ENCODE peak calls at places on chromosomes 7 and 10, in eight cellular contexts. One of them, this sample, is unnamed.

GRCh38 chr10:58919927-58920654 is 256.4 kb upstream of the PHYHIPL start:
- DNase-seq in tibial nerve: no peak
- DNase-seq in A549: peak; percentile 68
- DNase-seq in neural progenitor cell: peak; percentile 24
- DNase-seq in hepatocyte: no peak
- DNase-seq in heart right ventricle: no peak
- DNase-seq in sigmoid colon: no peak
- DNase-seq in cardiac muscle cell: no peak
- DNase-seq in this sample: peak; percentile 72

GRCh38 chr7:149814494-149814893 is 23.7 kb upstream of the ZNF862 start:
- DNase-seq in tibial nerve: no peak
- DNase-seq in A549: no peak
- DNase-seq in neural progenitor cell: no peak
- DNase-seq in hepatocyte: no peak
- DNase-seq in heart right ventricle: no peak
- DNase-seq in sigmoid colon: no peak
- DNase-seq in cardiac muscle cell: no peak
- DNase-seq in this sample: no peak

GRCh38 chr10:117927334-117927733 is 119.4 kb downstream of the RAB11FIP2 start:
- DNase-seq in tibial nerve: no peak
- DNase-seq in A549: no peak
- DNase-seq in neural progenitor cell: no peak
- DNase-seq in hepatocyte: no peak
- DNase-seq in heart right ventricle: no peak
- DNase-seq in sigmoid colon: no peak
- DNase-seq in cardiac muscle cell: no peak
- DNase-seq in this sample: no peak

GRCh38 chr7:151647874-151648273 is 128.2 kb upstream of the RHEB start:
- DNase-seq in tibial nerve: no peak
- DNase-seq in A549: no peak
- DNase-seq in neural progenitor cell: no peak
- DNase-seq in hepatocyte: no peak
- DNase-seq in heart right ventricle: no peak
- DNase-seq in sigmoid colon: no peak
- DNase-seq in cardiac muscle cell: no peak
- DNase-seq in this sample: no peak

GRCh38 chr7:35605760-35606159 is 89.2 kb downstream of the HERPUD2 start:
- DNase-seq in tibial nerve: no peak
- DNase-seq in A549: no peak
- DNase-seq in neural progenitor cell: no peak
- DNase-seq in hepatocyte: no peak
- DNase-seq in heart right ventricle: no peak
- DNase-seq in sigmoid colon: no peak
- DNase-seq in cardiac muscle cell: no peak
- DNase-seq in this sample: no peak

GRCh38 chr7:230274-230673 is 37.9 kb downstream of the FAM20C start:
- DNase-seq in tibial nerve: no peak
- DNase-seq in A549: no peak
- DNase-seq in neural progenitor cell: no peak
- DNase-seq in hepatocyte: no peak
- DNase-seq in heart right ventricle: no peak
- DNase-seq in sigmoid colon: no peak
- DNase-seq in cardiac muscle cell: no peak
- DNase-seq in this sample: no peak

GRCh38 chr10:69328346-69328687 is 50.0 kb downstream of the HK1 start:
- DNase-seq in tibial nerve: no peak
- DNase-seq in A549: no peak
- DNase-seq in neural progenitor cell: no peak
- DNase-seq in hepatocyte: no peak
- DNase-seq in heart right ventricle: no peak
- DNase-seq in sigmoid colon: no peak
- DNase-seq in cardiac muscle cell: no peak
- DNase-seq in this sample: no peak

GRCh38 chr10:66283064-66283463 is 642.8 kb upstream of the LRRTM3 start:
- DNase-seq in tibial nerve: no peak
- DNase-seq in A549: no peak
- DNase-seq in neural progenitor cell: no peak
- DNase-seq in hepatocyte: no peak
- DNase-seq in heart right ventricle: no peak
- DNase-seq in sigmoid colon: no peak
- DNase-seq in cardiac muscle cell: no peak
- DNase-seq in this sample: no peak

GRCh38 chr10:68517188-68517587 is 10.1 kb downstream of the SLC25A16 start:
- DNase-seq in tibial nerve: no peak
- DNase-seq in A549: no peak
- DNase-seq in neural progenitor cell: no peak
- DNase-seq in hepatocyte: peak; percentile 15
- DNase-seq in heart right ventricle: no peak
- DNase-seq in sigmoid colon: no peak
- DNase-seq in cardiac muscle cell: no peak
- DNase-seq in this sample: no peak

GRCh38 chr7:8436965-8437364 is 3.6 kb downstream of the NXPH1 start:
- DNase-seq in tibial nerve: no peak
- DNase-seq in A549: peak; percentile 40
- DNase-seq in neural progenitor cell: peak; percentile 82
- DNase-seq in hepatocyte: peak; percentile 72
- DNase-seq in heart right ventricle: no peak
- DNase-seq in sigmoid colon: no peak
- DNase-seq in cardiac muscle cell: peak; percentile 67
- DNase-seq in this sample: no peak

GRCh38 chr10:120477006-120477722 is 20.1 kb downstream of the PLPP4 start:
- DNase-seq in tibial nerve: no peak
- DNase-seq in A549: no peak
- DNase-seq in neural progenitor cell: no peak
- DNase-seq in hepatocyte: peak; percentile 25
- DNase-seq in heart right ventricle: no peak
- DNase-seq in sigmoid colon: no peak
- DNase-seq in cardiac muscle cell: no peak
- DNase-seq in this sample: no peak

GRCh38 chr7:47047384-47047783 is 534.5 kb downstream of the TNS3 start:
- DNase-seq in tibial nerve: no peak
- DNase-seq in A549: no peak
- DNase-seq in neural progenitor cell: no peak
- DNase-seq in hepatocyte: no peak
- DNase-seq in heart right ventricle: no peak
- DNase-seq in sigmoid colon: no peak
- DNase-seq in cardiac muscle cell: no peak
- DNase-seq in this sample: no peak

GRCh38 chr7:93890041-93890463 is 501 bp downstream of the TFPI2 start:
- DNase-seq in tibial nerve: no peak
- DNase-seq in A549: peak; percentile 46
- DNase-seq in neural progenitor cell: peak; percentile 67
- DNase-seq in hepatocyte: peak; percentile 56
- DNase-seq in heart right ventricle: peak; percentile 17
- DNase-seq in sigmoid colon: peak; percentile 69
- DNase-seq in cardiac muscle cell: peak; percentile 60
- DNase-seq in this sample: no peak

GRCh38 chr10:132463333-132464255 is 66.6 kb downstream of the PWWP2B start:
- DNase-seq in tibial nerve: no peak
- DNase-seq in A549: no peak
- DNase-seq in neural progenitor cell: no peak
- DNase-seq in hepatocyte: no peak
- DNase-seq in heart right ventricle: no peak
- DNase-seq in sigmoid colon: no peak
- DNase-seq in cardiac muscle cell: no peak
- DNase-seq in this sample: no peak
- TF ChIP-seq CTCF in tibial nerve: peak; percentile 57
- TF ChIP-seq CTCF in A549: no peak
- TF ChIP-seq CTCF in neural progenitor cell: peak; percentile 11
- TF ChIP-seq CTCF in hepatocyte: peak; percentile 8
- TF ChIP-seq CTCF in heart right ventricle: peak; percentile 48
- TF ChIP-seq CTCF in sigmoid colon: peak; percentile 11
- TF ChIP-seq CTCF in cardiac muscle cell: peak; percentile 23
- TF ChIP-seq CTCF in this sample: peak; percentile 77

GRCh38 chr10:129845081-129845823 is 118.8 kb downstream of the EBF3 start:
- DNase-seq in tibial nerve: no peak
- DNase-seq in A549: no peak
- DNase-seq in neural progenitor cell: no peak
- DNase-seq in hepatocyte: no peak
- DNase-seq in heart right ventricle: no peak
- DNase-seq in sigmoid colon: no peak
- DNase-seq in cardiac muscle cell: no peak
- DNase-seq in this sample: no peak
- H3K4me1 ChIP-seq in tibial nerve: no peaks in the 10 kb centered on the region
- H3K4me1 ChIP-seq in A549: no peaks in the 10 kb centered on the region
- H3K4me1 ChIP-seq in neural progenitor cell: no peaks in the 10 kb centered on the region
- H3K4me1 ChIP-seq in hepatocyte: no peaks in the 10 kb centered on the region
- H3K4me1 ChIP-seq in heart right ventricle: no peaks in the 10 kb centered on the region
- H3K4me1 ChIP-seq in sigmoid colon: no peaks in the 10 kb centered on the region
- H3K4me1 ChIP-seq in cardiac muscle cell: peaks cover 4% of the 10 kb centered on the region
- H3K4me1 ChIP-seq in this sample: peaks cover 4% of the 10 kb centered on the region

GRCh38 chr10:111972109-111972508 is 211.5 kb downstream of the GPAM start:
- DNase-seq in tibial nerve: no peak
- DNase-seq in A549: no peak
- DNase-seq in neural progenitor cell: no peak
- DNase-seq in hepatocyte: no peak
- DNase-seq in heart right ventricle: no peak
- DNase-seq in sigmoid colon: no peak
- DNase-seq in cardiac muscle cell: no peak
- DNase-seq in this sample: no peak
- H3K27ac ChIP-seq in tibial nerve: no peak overlapping the region
- H3K27ac ChIP-seq in A549: no peak overlapping the region
- H3K27ac ChIP-seq in neural progenitor cell: no peak overlapping the region
- H3K27ac ChIP-seq in hepatocyte: no peak overlapping the region
- H3K27ac ChIP-seq in heart right ventricle: no peak overlapping the region
- H3K27ac ChIP-seq in sigmoid colon: no peak overlapping the region
- H3K27ac ChIP-seq in cardiac muscle cell: no peak overlapping the region
- H3K27ac ChIP-seq in this sample: no peak overlapping the region

GRCh38 chr7:111605246-111605645 is 43.0 kb upstream of the IMMP2L start:
- DNase-seq in tibial nerve: no peak
- DNase-seq in A549: no peak
- DNase-seq in neural progenitor cell: no peak
- DNase-seq in hepatocyte: no peak
- DNase-seq in heart right ventricle: no peak
- DNase-seq in sigmoid colon: no peak
- DNase-seq in cardiac muscle cell: no peak
- DNase-seq in this sample: no peak
- TF ChIP-seq CTCF in tibial nerve: no peak
- TF ChIP-seq CTCF in A549: no peak
- TF ChIP-seq CTCF in neural progenitor cell: no peak
- TF ChIP-seq CTCF in hepatocyte: no peak
- TF ChIP-seq CTCF in heart right ventricle: no peak
- TF ChIP-seq CTCF in sigmoid colon: no peak
- TF ChIP-seq CTCF in cardiac muscle cell: no peak
- TF ChIP-seq CTCF in this sample: no peak

DNA sequence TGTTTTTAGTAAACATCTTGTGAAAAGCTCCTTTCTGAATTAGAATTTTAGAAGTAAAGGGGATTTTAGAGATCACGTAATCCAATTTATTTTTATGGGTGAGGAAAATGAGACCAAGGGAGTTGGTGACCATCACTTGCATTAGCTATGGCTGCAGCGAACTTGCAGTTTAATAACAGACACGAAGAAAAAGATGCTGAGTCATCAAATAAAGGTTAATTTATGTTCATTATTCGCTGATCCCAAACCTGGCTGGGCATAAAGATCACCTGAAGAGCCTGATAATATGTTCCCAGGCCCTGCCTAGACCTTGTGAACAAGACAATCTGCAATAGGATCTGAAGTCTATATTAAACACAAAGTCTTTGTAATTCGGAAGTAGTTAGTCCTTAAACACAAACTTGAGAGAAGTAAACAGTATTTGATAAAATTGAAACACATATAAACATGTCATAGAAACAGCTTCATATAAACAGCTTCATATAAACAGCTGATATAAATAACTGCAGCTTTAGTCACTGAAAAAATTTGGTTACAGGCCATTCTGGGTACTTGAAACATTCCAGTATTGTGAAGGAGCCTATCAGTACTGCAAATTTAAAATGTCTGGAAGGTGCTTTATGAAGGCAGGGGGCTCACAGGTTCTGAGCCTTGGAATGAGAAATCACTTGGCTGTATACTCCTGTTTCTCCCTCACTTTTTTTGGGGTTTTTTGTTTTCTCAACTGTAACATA is 16.5 kb downstream of the GPR158 start:
- DNase-seq in tibial nerve: no peak
- DNase-seq in A549: no peak
- DNase-seq in neural progenitor cell: no peak
- DNase-seq in hepatocyte: no peak
- DNase-seq in heart right ventricle: no peak
- DNase-seq in sigmoid colon: no peak
- DNase-seq in cardiac muscle cell: no peak
- DNase-seq in this sample: no peak
- H3K4me1 ChIP-seq in tibial nerve: no peaks in the 10 kb centered on the region
- H3K4me1 ChIP-seq in A549: no peaks in the 10 kb centered on the region
- H3K4me1 ChIP-seq in neural progenitor cell: no peaks in the 10 kb centered on the region
- H3K4me1 ChIP-seq in hepatocyte: no peaks in the 10 kb centered on the region
- H3K4me1 ChIP-seq in heart right ventricle: no peaks in the 10 kb centered on the region
- H3K4me1 ChIP-seq in sigmoid colon: no peaks in the 10 kb centered on the region
- H3K4me1 ChIP-seq in cardiac muscle cell: no peaks in the 10 kb centered on the region
- H3K4me1 ChIP-seq in this sample: no peaks in the 10 kb centered on the region

DNA sequence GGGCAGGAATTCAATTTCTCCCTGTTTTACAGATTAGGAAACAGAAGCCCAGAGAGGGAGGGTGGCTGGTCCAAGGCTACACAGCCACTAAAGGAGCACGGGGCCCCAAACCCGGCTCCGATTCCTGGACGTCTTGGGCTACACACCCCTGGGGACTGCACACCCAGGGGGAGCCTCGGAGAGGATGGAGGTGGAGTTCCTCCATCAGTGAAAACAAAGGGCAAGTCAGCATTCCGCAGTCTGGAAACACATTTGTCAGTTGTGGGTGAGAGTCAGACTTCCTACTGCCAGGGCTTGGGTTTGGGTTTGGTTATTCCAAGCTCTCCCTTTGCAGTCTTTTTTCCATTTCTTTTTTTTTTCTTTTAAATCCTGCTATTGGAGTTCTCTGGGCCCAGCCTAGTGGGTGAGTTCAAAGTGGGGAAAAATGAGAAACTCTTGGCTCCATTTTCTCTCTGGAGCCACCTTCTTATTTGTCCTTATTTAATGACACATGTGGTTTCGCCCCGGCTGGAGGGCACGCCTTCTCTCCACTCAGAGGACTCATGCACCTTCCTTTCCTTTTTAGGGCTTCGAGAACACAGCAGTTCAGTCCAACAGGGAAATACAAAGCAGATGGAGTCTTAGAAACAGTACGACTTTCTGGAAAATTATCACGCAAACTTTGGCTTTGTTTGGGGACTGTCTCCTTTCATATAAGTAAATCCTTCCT is 59.8 kb upstream of the AQP1 start:
- DNase-seq in tibial nerve: no peak
- DNase-seq in A549: no peak
- DNase-seq in neural progenitor cell: no peak
- DNase-seq in hepatocyte: no peak
- DNase-seq in heart right ventricle: no peak
- DNase-seq in sigmoid colon: peak; percentile 89
- DNase-seq in cardiac muscle cell: no peak
- DNase-seq in this sample: no peak
- H3K27ac ChIP-seq in tibial nerve: no peak overlapping the region
- H3K27ac ChIP-seq in A549: no peak overlapping the region
- H3K27ac ChIP-seq in neural progenitor cell: peak overlapping the region; percentile 8
- H3K27ac ChIP-seq in hepatocyte: peak overlapping the region; percentile 89
- H3K27ac ChIP-seq in heart right ventricle: peak overlapping the region; percentile 41
- H3K27ac ChIP-seq in sigmoid colon: peak overlapping the region; percentile 88
- H3K27ac ChIP-seq in cardiac muscle cell: no peak overlapping the region
- H3K27ac ChIP-seq in this sample: no peak overlapping the region